ENCODE peak calls at places on chromosome 5, in six cellular contexts. One of them, this sample, is unnamed. For H3K4me1, the result is how much of the 10 kb centered on the place peaks cover.

GRCh38 chr5:83251849-83252248 is 174.5 kb downstream of the XRCC4 start:
- DNase-seq in lower lobe of right lung: no peak
- DNase-seq in kidney: no peak
- DNase-seq in CD8-positive, alpha-beta T cell: no peak
- DNase-seq in transverse colon: no peak
- DNase-seq in cardiac muscle cell: peak
- DNase-seq in this sample: no peak

GRCh38 chr5:77155179-77155839 is 55.2 kb upstream of the PDE8B start:
- DNase-seq in lower lobe of right lung: no peak
- DNase-seq in CD8-positive, alpha-beta T cell: peak
- DNase-seq in cardiac muscle cell: no peak
- DNase-seq in transverse colon: no peak
- DNase-seq in kidney: no peak
- DNase-seq in this sample: no peak

GRCh38 chr5:139676951-139677367 is 28.8 kb downstream of the CXXC5 start:
- DNase-seq in lower lobe of right lung: no peak
- DNase-seq in cardiac muscle cell: no peak
- DNase-seq in transverse colon: no peak
- DNase-seq in kidney: peak
- DNase-seq in CD8-positive, alpha-beta T cell: no peak
- DNase-seq in this sample: peak

GRCh38 chr5:163893301-163893700 is 387.9 kb downstream of the MAT2B start:
- DNase-seq in CD8-positive, alpha-beta T cell: no peak
- DNase-seq in cardiac muscle cell: no peak
- DNase-seq in transverse colon: no peak
- DNase-seq in kidney: no peak
- DNase-seq in lower lobe of right lung: no peak
- DNase-seq in this sample: no peak

GRCh38 chr5:139733698-139734491 is 61.7 kb upstream of the PSD2 start:
- DNase-seq in kidney: peak
- DNase-seq in lower lobe of right lung: no peak
- DNase-seq in CD8-positive, alpha-beta T cell: no peak
- DNase-seq in cardiac muscle cell: no peak
- DNase-seq in transverse colon: peak
- DNase-seq in this sample: peak

GRCh38 chr5:133780619-133781280 is 168.4 kb upstream of the FSTL4 start:
- DNase-seq in CD8-positive, alpha-beta T cell: no peak
- DNase-seq in cardiac muscle cell: no peak
- DNase-seq in transverse colon: no peak
- DNase-seq in lower lobe of right lung: no peak
- DNase-seq in kidney: no peak
- DNase-seq in this sample: no peak

GRCh38 chr5:83426855-83427254 is 44.7 kb upstream of the VCAN start:
- DNase-seq in transverse colon: no peak
- DNase-seq in lower lobe of right lung: no peak
- DNase-seq in cardiac muscle cell: no peak
- DNase-seq in kidney: no peak
- DNase-seq in CD8-positive, alpha-beta T cell: no peak
- DNase-seq in this sample: no peak

GRCh38 chr5:88555658-88556057 is 287.0 kb upstream of the TMEM161B start:
- DNase-seq in kidney: no peak
- DNase-seq in lower lobe of right lung: no peak
- DNase-seq in cardiac muscle cell: peak
- DNase-seq in CD8-positive, alpha-beta T cell: no peak
- DNase-seq in transverse colon: no peak
- DNase-seq in this sample: no peak

GRCh38 chr5:143889986-143890385 is 78.0 kb downstream of the HMHB1 start:
- DNase-seq in CD8-positive, alpha-beta T cell: no peak
- DNase-seq in transverse colon: no peak
- DNase-seq in kidney: no peak
- DNase-seq in cardiac muscle cell: no peak
- DNase-seq in lower lobe of right lung: no peak
- DNase-seq in this sample: no peak

GRCh38 chr5:158811921-158812320 is 287.8 kb downstream of the EBF1 start:
- DNase-seq in kidney: no peak
- DNase-seq in CD8-positive, alpha-beta T cell: no peak
- DNase-seq in cardiac muscle cell: no peak
- DNase-seq in transverse colon: no peak
- DNase-seq in lower lobe of right lung: no peak
- DNase-seq in this sample: no peak

GRCh38 chr5:135372654-135373381 is 26.2 kb downstream of the MACROH2A1 start:
- DNase-seq in kidney: no peak
- DNase-seq in transverse colon: no peak
- DNase-seq in cardiac muscle cell: no peak
- DNase-seq in lower lobe of right lung: no peak
- DNase-seq in CD8-positive, alpha-beta T cell: no peak
- DNase-seq in this sample: no peak

GRCh38 chr5:55597014-55597981 is 62.5 kb upstream of the PLPP1 start:
- DNase-seq in lower lobe of right lung: no peak
- DNase-seq in transverse colon: no peak
- DNase-seq in CD8-positive, alpha-beta T cell: no peak
- DNase-seq in cardiac muscle cell: no peak
- DNase-seq in kidney: no peak
- DNase-seq in this sample: peak

GRCh38 chr5:35087971-35088370 is 40.2 kb upstream of the AGXT2 start:
- DNase-seq in kidney: no peak
- DNase-seq in CD8-positive, alpha-beta T cell: no peak
- DNase-seq in cardiac muscle cell: no peak
- DNase-seq in lower lobe of right lung: no peak
- DNase-seq in transverse colon: no peak
- DNase-seq in this sample: no peak

GRCh38 chr5:32522429-32523143 is 62.8 kb upstream of the SUB1 start:
- DNase-seq in CD8-positive, alpha-beta T cell: peak
- DNase-seq in cardiac muscle cell: no peak
- DNase-seq in transverse colon: peak
- DNase-seq in lower lobe of right lung: peak
- DNase-seq in kidney: no peak
- DNase-seq in this sample: peak

GRCh38 chr5:84729326-84729725 is 344.6 kb upstream of the EDIL3 start:
- DNase-seq in lower lobe of right lung: no peak
- DNase-seq in transverse colon: no peak
- DNase-seq in CD8-positive, alpha-beta T cell: no peak
- DNase-seq in kidney: no peak
- DNase-seq in cardiac muscle cell: peak
- DNase-seq in this sample: no peak

GRCh38 chr5:174323878-174324281 is 278.4 kb downstream of the NSG2 start:
- DNase-seq in lower lobe of right lung: no peak
- DNase-seq in CD8-positive, alpha-beta T cell: no peak
- DNase-seq in cardiac muscle cell: peak
- DNase-seq in kidney: no peak
- DNase-seq in transverse colon: no peak
- DNase-seq in this sample: no peak

GRCh38 chr5:177435847-177436536 is 9.5 kb downstream of the GRK6 start:
- DNase-seq in CD8-positive, alpha-beta T cell: no peak
- DNase-seq in transverse colon: no peak
- DNase-seq in lower lobe of right lung: no peak
- DNase-seq in kidney: no peak
- DNase-seq in cardiac muscle cell: no peak
- DNase-seq in this sample: no peak

GRCh38 chr5:138668981-138669380 is 84.2 kb upstream of the CTNNA1 start:
- DNase-seq in transverse colon: no peak
- DNase-seq in CD8-positive, alpha-beta T cell: no peak
- DNase-seq in kidney: no peak
- DNase-seq in lower lobe of right lung: no peak
- DNase-seq in cardiac muscle cell: no peak
- DNase-seq in this sample: no peak

GRCh38 chr5:61159070-61159469 is 3.2 kb downstream of the SMIM15 start:
- DNase-seq in CD8-positive, alpha-beta T cell: no peak
- DNase-seq in transverse colon: no peak
- DNase-seq in kidney: no peak
- DNase-seq in cardiac muscle cell: no peak
- DNase-seq in lower lobe of right lung: no peak
- DNase-seq in this sample: no peak
- TF ChIP-seq CTCF in CD8-positive, alpha-beta T cell: no peak
- TF ChIP-seq CTCF in transverse colon: no peak
- TF ChIP-seq CTCF in kidney: no peak
- TF ChIP-seq CTCF in cardiac muscle cell: no peak
- TF ChIP-seq CTCF in lower lobe of right lung: no peak
- TF ChIP-seq CTCF in this sample: no peak

GRCh38 chr5:87191645-87192044 is 76.0 kb upstream of the RASA1 start:
- DNase-seq in kidney: no peak
- DNase-seq in CD8-positive, alpha-beta T cell: no peak
- DNase-seq in lower lobe of right lung: no peak
- DNase-seq in transverse colon: no peak
- DNase-seq in cardiac muscle cell: no peak
- DNase-seq in this sample: no peak

GRCh38 chr5:87185838-87186237 is 81.8 kb upstream of the RASA1 start:
- DNase-seq in transverse colon: no peak
- DNase-seq in kidney: no peak
- DNase-seq in CD8-positive, alpha-beta T cell: no peak
- DNase-seq in cardiac muscle cell: no peak
- DNase-seq in lower lobe of right lung: no peak
- DNase-seq in this sample: no peak

GRCh38 chr5:87188411-87188810 is 79.3 kb upstream of the RASA1 start:
- DNase-seq in kidney: no peak
- DNase-seq in transverse colon: no peak
- DNase-seq in cardiac muscle cell: no peak
- DNase-seq in lower lobe of right lung: no peak
- DNase-seq in CD8-positive, alpha-beta T cell: no peak
- DNase-seq in this sample: no peak

GRCh38 chr5:87190687-87191086 is 77.0 kb upstream of the RASA1 start:
- DNase-seq in cardiac muscle cell: no peak
- DNase-seq in CD8-positive, alpha-beta T cell: no peak
- DNase-seq in kidney: no peak
- DNase-seq in lower lobe of right lung: no peak
- DNase-seq in transverse colon: no peak
- DNase-seq in this sample: no peak

DNA sequence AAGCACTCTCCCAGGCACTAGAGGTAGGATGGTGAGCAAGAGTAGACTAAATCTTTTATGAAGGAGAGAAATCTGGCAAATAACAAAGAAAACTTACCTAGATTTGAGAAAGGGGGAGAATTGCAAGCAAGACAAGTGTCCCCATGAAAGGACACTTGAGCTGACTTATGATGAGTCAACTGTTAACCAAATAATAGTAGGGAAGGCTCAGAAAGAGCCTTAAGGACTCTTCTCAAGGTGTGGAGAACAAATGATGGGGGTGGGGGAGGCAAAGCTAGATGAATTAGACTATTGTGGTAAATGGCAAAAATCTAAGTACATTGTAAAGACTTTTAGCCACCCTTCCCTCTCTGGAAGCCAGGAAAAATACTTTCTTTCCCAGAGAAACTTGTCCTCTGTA is 77.6 kb upstream of the RASA1 start:
- DNase-seq in transverse colon: no peak
- DNase-seq in cardiac muscle cell: no peak
- DNase-seq in CD8-positive, alpha-beta T cell: no peak
- DNase-seq in kidney: no peak
- DNase-seq in lower lobe of right lung: no peak
- DNase-seq in this sample: no peak
- H3K4me1 ChIP-seq in transverse colon: under half
- H3K4me1 ChIP-seq in cardiac muscle cell: under half
- H3K4me1 ChIP-seq in CD8-positive, alpha-beta T cell: under half
- H3K4me1 ChIP-seq in kidney: under half
- H3K4me1 ChIP-seq in lower lobe of right lung: under half
- H3K4me1 ChIP-seq in this sample: under half

GRCh38 chr5:74626386-74627222 is 13.9 kb downstream of the ENC1 start:
- DNase-seq in kidney: no peak
- DNase-seq in CD8-positive, alpha-beta T cell: no peak
- DNase-seq in cardiac muscle cell: no peak
- DNase-seq in lower lobe of right lung: no peak
- DNase-seq in transverse colon: no peak
- DNase-seq in this sample: no peak

GRCh38 chr5:74624931-74625505 is 15.5 kb downstream of the ENC1 start:
- DNase-seq in cardiac muscle cell: no peak
- DNase-seq in CD8-positive, alpha-beta T cell: no peak
- DNase-seq in lower lobe of right lung: no peak
- DNase-seq in kidney: no peak
- DNase-seq in transverse colon: no peak
- DNase-seq in this sample: no peak

GRCh38 chr5:74624501-74624900 is 16.0 kb downstream of the ENC1 start:
- DNase-seq in kidney: peak
- DNase-seq in CD8-positive, alpha-beta T cell: no peak
- DNase-seq in lower lobe of right lung: no peak
- DNase-seq in transverse colon: no peak
- DNase-seq in cardiac muscle cell: no peak
- DNase-seq in this sample: no peak

GRCh38 chr5:74624009-74624408 is 16.5 kb downstream of the ENC1 start:
- DNase-seq in transverse colon: no peak
- DNase-seq in kidney: no peak
- DNase-seq in CD8-positive, alpha-beta T cell: no peak
- DNase-seq in lower lobe of right lung: no peak
- DNase-seq in cardiac muscle cell: no peak
- DNase-seq in this sample: no peak

GRCh38 chr5:74625742-74626241 is 14.7 kb downstream of the ENC1 start:
- DNase-seq in cardiac muscle cell: no peak
- DNase-seq in kidney: no peak
- DNase-seq in CD8-positive, alpha-beta T cell: no peak
- DNase-seq in transverse colon: no peak
- DNase-seq in lower lobe of right lung: no peak
- DNase-seq in this sample: no peak
- TF ChIP-seq CTCF in cardiac muscle cell: peak
- TF ChIP-seq CTCF in kidney: no peak
- TF ChIP-seq CTCF in CD8-positive, alpha-beta T cell: no peak
- TF ChIP-seq CTCF in transverse colon: no peak
- TF ChIP-seq CTCF in lower lobe of right lung: no peak
- TF ChIP-seq CTCF in this sample: no peak

GRCh38 chr5:107381189-107381856 is 289.4 kb downstream of the EFNA5 start:
- DNase-seq in kidney: no peak
- DNase-seq in lower lobe of right lung: no peak
- DNase-seq in cardiac muscle cell: no peak
- DNase-seq in transverse colon: no peak
- DNase-seq in CD8-positive, alpha-beta T cell: no peak
- DNase-seq in this sample: no peak

GRCh38 chr5:107380654-107381053 is 290.1 kb downstream of the EFNA5 start:
- DNase-seq in transverse colon: no peak
- DNase-seq in kidney: no peak
- DNase-seq in CD8-positive, alpha-beta T cell: no peak
- DNase-seq in cardiac muscle cell: no peak
- DNase-seq in lower lobe of right lung: no peak
- DNase-seq in this sample: no peak

GRCh38 chr5:107376546-107377276 is 294.0 kb downstream of the EFNA5 start:
- DNase-seq in CD8-positive, alpha-beta T cell: no peak
- DNase-seq in transverse colon: no peak
- DNase-seq in cardiac muscle cell: no peak
- DNase-seq in kidney: no peak
- DNase-seq in lower lobe of right lung: no peak
- DNase-seq in this sample: no peak

GRCh38 chr5:107377277-107377609 is 293.5 kb downstream of the EFNA5 start:
- DNase-seq in cardiac muscle cell: no peak
- DNase-seq in lower lobe of right lung: no peak
- DNase-seq in transverse colon: no peak
- DNase-seq in kidney: no peak
- DNase-seq in CD8-positive, alpha-beta T cell: no peak
- DNase-seq in this sample: no peak

DNA sequence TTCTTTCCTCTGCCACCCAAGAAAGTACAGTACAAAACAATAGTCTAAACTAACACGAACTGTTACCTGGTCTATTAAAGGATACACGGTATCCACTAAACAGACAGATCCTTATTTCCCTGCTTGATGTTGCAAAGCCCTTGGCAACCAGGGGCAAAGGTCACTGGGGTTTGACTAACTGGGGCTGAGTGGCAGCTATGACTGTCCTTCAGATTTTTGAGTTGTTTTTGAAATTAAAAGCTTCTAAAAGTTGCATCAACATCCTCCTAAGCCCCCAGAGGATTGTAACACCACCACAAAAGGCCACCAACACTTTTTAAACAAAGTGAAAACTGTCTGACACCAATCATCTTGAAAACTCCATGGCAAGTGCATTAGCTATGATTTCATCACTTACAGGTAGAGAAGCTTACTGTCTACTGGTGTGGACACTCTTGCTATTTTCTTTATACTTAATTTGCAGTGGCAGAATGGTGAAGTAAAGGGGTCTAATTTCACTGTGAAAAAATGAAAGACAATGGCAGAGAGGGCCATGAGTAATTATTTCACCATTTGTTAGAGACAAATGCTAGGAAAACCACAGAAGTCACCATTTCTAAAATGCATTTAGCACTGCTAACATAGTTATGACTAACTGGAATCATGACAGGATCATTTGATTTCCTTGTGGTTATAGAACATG is 292.4 kb downstream of the EFNA5 start:
- DNase-seq in lower lobe of right lung: no peak
- DNase-seq in CD8-positive, alpha-beta T cell: no peak
- DNase-seq in cardiac muscle cell: no peak
- DNase-seq in transverse colon: no peak
- DNase-seq in kidney: no peak
- DNase-seq in this sample: no peak
- H3K4me1 ChIP-seq in lower lobe of right lung: under half
- H3K4me1 ChIP-seq in CD8-positive, alpha-beta T cell: under half
- H3K4me1 ChIP-seq in cardiac muscle cell: under half
- H3K4me1 ChIP-seq in transverse colon: under half
- H3K4me1 ChIP-seq in kidney: under half
- H3K4me1 ChIP-seq in this sample: under half

This sample was measured in mucosa of descending colon.